ENCODE peak calls at places on chromosomes 2 and 18, in nine cellular contexts. Q is KG1; Z is CD8-positive, alpha-beta memory T cell; W is NAMALWA; F is KBM-7; R is mesendoderm; N is WERI-Rb-1; B is A549; J is WTC11. C is an unnamed sample.

GRCh38 chr2:96115631-96116423 is 544 bp downstream of the ADRA2B start:
- DNase-seq in Q (no peak), Z (no peak), W (no peak), F (no peak), R (no peak), N (no peak), B (no peak), J (no peak), C (no peak)

GRCh38 chr2:43417296-43417695 is 178.5 kb downstream of the THADA start:
- DNase-seq in Q (no peak), Z (no peak), W (no peak), F (no peak), R (no peak), N (no peak), B (no peak), J (no peak), C (peak; percentile 67)

GRCh38 chr18:77114070-77114563 is 18.5 kb downstream of the MBP start:
- DNase-seq in Q (no peak), Z (no peak), W (no peak), F (no peak), R (no peak), N (no peak), B (no peak), J (no peak), C (no peak)

GRCh38 chr2:195257979-195258378 is 399.0 kb upstream of the SLC39A10 start:
- DNase-seq in Q (no peak), Z (no peak), W (no peak), F (no peak), R (no peak), N (no peak), B (no peak), J (no peak), C (no peak)

GRCh38 chr18:55251186-55251995 is 292.1 kb upstream of the CCDC68 start:
- DNase-seq in Q (no peak), Z (no peak), W (no peak), F (no peak), R (peak; percentile 57), N (no peak), B (no peak), J (peak; percentile 19), C (no peak)

GRCh38 chr2:110732422-110733413 is at the start of gene ACOXL:
- DNase-seq in Q (no peak), Z (no peak), W (no peak), F (no peak), R (peak; percentile 78), N (no peak), B (no peak), J (peak; percentile 91), C (no peak)

GRCh38 chr2:237591021-237591370 is 462 bp upstream of the RAB17 start:
- DNase-seq in Q (no peak), Z (no peak), W (no peak), F (no peak), R (peak; percentile 86), N (no peak), B (no peak), J (peak; percentile 85), C (no peak)

GRCh38 chr2:9712263-9712662 is 81.5 kb upstream of the YWHAQ start:
- DNase-seq in Q (no peak), Z (no peak), W (no peak), F (no peak), R (no peak), N (no peak), B (no peak), J (no peak), C (no peak)

GRCh38 chr2:236663267-236663666 is 93.6 kb downstream of the ACKR3 start:
- DNase-seq in Q (no peak), Z (no peak), W (no peak), F (no peak), R (no peak), N (no peak), B (no peak), J (no peak), C (no peak)

GRCh38 chr2:11498543-11499034 is 32.6 kb upstream of the E2F6 start:
- DNase-seq in Q (no peak), Z (no peak), W (peak; percentile 29), F (no peak), R (no peak), N (no peak), B (no peak), J (no peak), C (no peak)

GRCh38 chr2:23420091-23420839 is 35.3 kb downstream of the KLHL29 start:
- DNase-seq in Q (no peak), Z (no peak), W (no peak), F (no peak), R (no peak), N (no peak), B (no peak), J (no peak), C (no peak)

GRCh38 chr2:169961911-169962310 is 134.7 kb downstream of the UBR3 start:
- DNase-seq in Q (no peak), Z (no peak), W (no peak), F (no peak), R (no peak), N (no peak), B (no peak), J (no peak), C (no peak)

GRCh38 chr2:25700221-25700660 is 26.9 kb upstream of the DTNB start:
- DNase-seq in Q (no peak), Z (no peak), W (peak; percentile 66), F (peak; percentile 60), R (peak; percentile 32), N (peak; percentile 40), B (peak; percentile 55), J (no peak), C (no peak)

GRCh38 chr2:153386481-153386891 is 92.1 kb downstream of the RPRM start:
- DNase-seq in Q (no peak), Z (no peak), W (no peak), F (no peak), R (peak; percentile 23), N (no peak), B (no peak), J (no peak), C (no peak)

GRCh38 chr18:70454705-70455322 is 166.0 kb downstream of the SOCS6 start:
- DNase-seq in Q (peak; percentile 68), Z (no peak), W (peak; percentile 75), F (peak; percentile 74), R (peak; percentile 71), N (peak; percentile 21), B (peak; percentile 38), J (no peak), C (no peak)

GRCh38 chr2:10392951-10393647 is 55.0 kb downstream of the ODC1 start:
- DNase-seq in Q (no peak), Z (no peak), W (no peak), F (no peak), R (peak; percentile 87), N (no peak), B (no peak), J (no peak), C (peak; percentile 6)

GRCh38 chr2:197514754-197515153 is 1.1 kb upstream of the MOB4 start:
- DNase-seq in Q (no peak), Z (no peak), W (peak; percentile 63), F (peak; percentile 45), R (peak; percentile 39), N (no peak), B (no peak), J (no peak), C (peak; percentile 43)

GRCh38 chr2:219199470-219200211 is 6.9 kb upstream of the ZFAND2B start:
- DNase-seq in Q (no peak), Z (no peak), W (no peak), F (no peak), R (no peak), N (peak; percentile 33), B (no peak), J (no peak), C (no peak)

GRCh38 chr18:35949903-35950627 is 22.4 kb upstream of the RMP24 start:
- DNase-seq in Q (peak; percentile 11), Z (peak; percentile 22), W (peak; percentile 50), F (peak; percentile 74), R (peak; percentile 86), N (peak; percentile 45), B (peak; percentile 25), J (peak; percentile 80), C (no peak)

GRCh38 chr2:36451512-36451911 is 95.9 kb downstream of the CRIM1 start:
- DNase-seq in Q (no peak), Z (no peak), W (no peak), F (peak; percentile 84), R (no peak), N (no peak), B (no peak), J (no peak), C (peak; percentile 33)

GRCh38 chr18:5527603-5528002 is 16.2 kb downstream of the EPB41L3 start:
- DNase-seq in Q (no peak), Z (no peak), W (no peak), F (peak; percentile 49), R (no peak), N (no peak), B (no peak), J (no peak), C (no peak)

GRCh38 chr2:177169810-177170514 is 42.6 kb upstream of the HNRNPA3 start:
- DNase-seq in Q (no peak), Z (no peak), W (no peak), F (peak; percentile 36), R (no peak), N (peak; percentile 36), B (no peak), J (no peak), C (no peak)

GRCh38 chr2:27627963-27628766 is 647 bp downstream of the CCDC121 start:
- DNase-seq in Q (no peak), Z (no peak), W (peak; percentile 43), F (peak; percentile 18), R (peak; percentile 77), N (no peak), B (peak; percentile 25), J (no peak), C (peak; percentile 5)

GRCh38 chr2:145116834-145117233 is 596.9 kb upstream of the ZEB2 start:
- DNase-seq in Q (no peak), Z (no peak), W (no peak), F (no peak), R (no peak), N (no peak), B (no peak), J (no peak), C (no peak)

GRCh38 chr18:76493213-76494107 is 1.6 kb downstream of the ZNF516 start:
- DNase-seq in Q (no peak), Z (no peak), W (peak; percentile 78), F (peak; percentile 61), R (peak; percentile 67), N (peak; percentile 44), B (peak; percentile 54), J (no peak), C (peak; percentile 57)

GRCh38 chr2:224069172-224069571 is 30.1 kb upstream of the SERPINE2 start:
- DNase-seq in Q (no peak), Z (no peak), W (no peak), F (no peak), R (no peak), N (no peak), B (no peak), J (no peak), C (no peak)

GRCh38 chr2:230974096-230974913 is 21.6 kb upstream of the SPATA3 start:
- DNase-seq in Q (no peak), Z (peak; percentile 62), W (peak; percentile 21), F (no peak), R (no peak), N (no peak), B (no peak), J (no peak), C (no peak)

GRCh38 chr2:181041661-181042060 is 61.3 kb downstream of the UBE2E3 start:
- DNase-seq in Q (no peak), Z (no peak), W (no peak), F (no peak), R (no peak), N (no peak), B (no peak), J (no peak), C (no peak)

GRCh38 chr2:124609667-124610066 is 584.6 kb downstream of the CNTNAP5 start:
- DNase-seq in Q (no peak), Z (no peak), W (no peak), F (no peak), R (peak; percentile 50), N (no peak), B (no peak), J (no peak), C (no peak)

GRCh38 chr2:164824865-164825264 is 16.8 kb downstream of the COBLL1 start:
- DNase-seq in Q (no peak), Z (no peak), W (no peak), F (no peak), R (no peak), N (no peak), B (no peak), J (no peak), C (no peak)

GRCh38 chr2:181165199-181165868 is 184.9 kb downstream of the UBE2E3 start:
- DNase-seq in Q (no peak), Z (no peak), W (no peak), F (no peak), R (no peak), N (no peak), B (no peak), J (no peak), C (no peak)

C was measured in GF-D8.